ENCODE peak calls at places on chromosomes 7 and 10, in four cellular contexts. G, K, E and R are unnamed samples.

GRCh38 chr7:88669913-88670312 is 89.6 kb upstream of the ZNF804B start:
- DNase-seq in K (no peak), E (no peak), G (no peak), R (no peak)

GRCh38 chr10:131249957-131250347 is 61.6 kb downstream of the TCERG1L start:
- DNase-seq in G (no peak), K (no peak), E (no peak), R (no peak)

GRCh38 chr7:29106128-29106988 is 40.0 kb downstream of the CPVL start:
- DNase-seq in E (peak), K (peak), G (peak), R (peak)

GRCh38 chr7:115441033-115441432 is 519.1 kb downstream of the MDFIC start:
- DNase-seq in K (no peak), E (no peak), G (no peak), R (no peak)

GRCh38 chr10:133100706-133101463 is 13.2 kb downstream of the ADGRA1 start:
- DNase-seq in G (no peak), E (peak), K (peak), R (no peak)

GRCh38 chr10:60031664-60032063 is 125.3 kb upstream of the CCDC6 start:
- DNase-seq in G (no peak), K (peak), E (no peak), R (no peak)

GRCh38 chr10:76926006-76926405 is 711.6 kb downstream of the KCNMA1 start:
- DNase-seq in E (no peak), K (no peak), G (no peak), R (no peak)

GRCh38 chr7:102874166-102874829 is 38.5 kb upstream of the LRRC17 start:
- DNase-seq in K (no peak), G (peak), E (no peak), R (peak)

GRCh38 chr10:26217396-26218105 is 977 bp downstream of the GAD2 start:
- DNase-seq in G (no peak), K (no peak), E (peak), R (no peak)

GRCh38 chr7:84393776-84394175 is 199.2 kb upstream of the SEMA3A start:
- DNase-seq in G (peak), E (no peak), K (no peak), R (no peak)

GRCh38 chr7:77752016-77752415 is 46.2 kb downstream of the TMEM60 start:
- DNase-seq in K (no peak), G (no peak), E (no peak), R (no peak)

GRCh38 chr10:73997479-73997805 is 474 bp upstream of the VCL start:
- DNase-seq in G (no peak), K (peak), E (no peak), R (no peak)

GRCh38 chr7:98395951-98396350 is 4.9 kb downstream of the BAIAP2L1 start:
- DNase-seq in E (no peak), K (no peak), G (no peak), R (no peak)

GRCh38 chr10:103800789-103801540 is 54.4 kb downstream of the SH3PXD2A start:
- DNase-seq in E (no peak), G (no peak), K (peak), R (peak)

GRCh38 chr10:74418285-74418872 is 267.4 kb downstream of the ADK start:
- DNase-seq in K (no peak), E (peak), G (peak), R (no peak)

GRCh38 chr10:9126728-9127127 is 1072.2 kb downstream of the GATA3 start:
- DNase-seq in E (no peak), G (no peak), K (peak), R (no peak)

GRCh38 chr7:131164025-131164899 is 163.4 kb upstream of the MKLN1 start:
- DNase-seq in K (no peak), E (no peak), G (peak), R (peak)

GRCh38 chr10:21499910-21500577 is 25.4 kb downstream of the SKIDA1 start:
- DNase-seq in E (peak), G (no peak), K (no peak), R (no peak)

GRCh38 chr10:87598700-87599099 is 61.0 kb upstream of the PAPSS2 start:
- DNase-seq in E (no peak), G (no peak), K (no peak), R (no peak)

GRCh38 chr10:19412531-19412930 is 363.9 kb downstream of the MALRD1 start:
- DNase-seq in G (peak), E (peak), K (peak), R (peak)

GRCh38 chr10:25483999-25484398 is 309.2 kb downstream of the GPR158 start:
- DNase-seq in K (no peak), E (no peak), G (no peak), R (no peak)

GRCh38 chr10:42941245-42941644 is 135.6 kb upstream of the RET start:
- DNase-seq in K (no peak), G (no peak), E (no peak), R (no peak)

GRCh38 chr10:70197235-70197952 is 27.1 kb upstream of the SAR1A start:
- DNase-seq in K (no peak), E (no peak), G (no peak), R (no peak)

GRCh38 chr7:27897001-27897400 is 157.0 kb downstream of the TAX1BP1 start:
- DNase-seq in E (no peak), K (no peak), G (peak), R (no peak)

GRCh38 chr7:16345979-16346958 is 75.1 kb downstream of the CRPPA start:
- DNase-seq in K (peak), E (no peak), G (peak), R (peak)

GRCh38 chr10:9786576-9786975 is 1231.1 kb upstream of the CELF2 start:
- DNase-seq in E (no peak), K (no peak), G (peak), R (peak)

GRCh38 chr7:15874774-15875173 is 188.3 kb upstream of the MEOX2 start:
- DNase-seq in G (peak), E (no peak), K (no peak), R (no peak)

GRCh38 chr7:2635810-2636701 is 4.3 kb downstream of the TTYH3 start:
- DNase-seq in K (no peak), E (no peak), G (no peak), R (no peak)

GRCh38 chr10:101879456-101880189 is 36.0 kb upstream of the KCNIP2 start:
- DNase-seq in K (no peak), G (peak), E (no peak), R (no peak)

GRCh38 chr7:143008007-143008901 is 18.7 kb downstream of the OR9A2 start:
- DNase-seq in K (peak), G (peak), E (peak), R (peak)

GRCh38 chr7:24824896-24825295 is 67.6 kb upstream of the GSDME start:
- DNase-seq in G (peak), K (no peak), E (no peak), R (no peak)

GRCh38 chr7:35792472-35793224 is 8.2 kb upstream of the SEPTIN7 start:
- DNase-seq in G (peak), K (no peak), E (no peak), R (no peak)

GRCh38 chr10:61592581-61592980 is 70.1 kb upstream of the CABCOCO1 start:
- DNase-seq in G (no peak), E (peak), K (peak), R (peak)

GRCh38 chr7:105911961-105912575 is 35.7 kb upstream of the ATXN7L1 start:
- DNase-seq in K (no peak), E (no peak), G (peak), R (no peak)

GRCh38 chr7:55018361-55019328 is at the start of gene EGFR:
- DNase-seq in G (peak), K (peak), E (peak), R (peak)

GRCh38 chr10:123150986-123151738 is 3.0 kb upstream of the BUB3 start:
- DNase-seq in G (peak), E (peak), K (no peak), R (peak)

GRCh38 chr10:12194752-12195271 is 879 bp downstream of the NUDT5 start:
- DNase-seq in G (peak), E (peak), K (peak), R (peak)

GRCh38 chr10:12195281-12195602 is 449 bp downstream of the NUDT5 start:
- DNase-seq in E (no peak), G (no peak), K (no peak), R (no peak)

GRCh38 chr10:12195603-12196506 is at the start of the genes CDC123 and NUDT5:
- DNase-seq in E (peak), K (peak), G (peak), R (peak)

GRCh38 chr10:12198156-12198555 is 2.2 kb downstream of the CDC123 start:
- DNase-seq in E (no peak), K (no peak), G (no peak), R (no peak)

GRCh38 chr10:12196531-12197211 is 683 bp downstream of the CDC123 start:
- DNase-seq in G (no peak), E (no peak), K (no peak), R (no peak)
- H3K9ac ChIP-seq in G (peak), E (peak), K (peak), R (peak)

GRCh38 chr7:133309333-133309732 is 56.5 kb downstream of the EXOC4 start:
- DNase-seq in E (no peak), K (no peak), G (no peak), R (no peak)

GRCh38 chr7:133315332-133316040 is 62.6 kb downstream of the EXOC4 start:
- DNase-seq in E (no peak), K (no peak), G (peak), R (no peak)

GRCh38 chr7:133310232-133310852 is 57.5 kb downstream of the EXOC4 start:
- DNase-seq in G (peak), K (no peak), E (no peak), R (no peak)

GRCh38 chr7:133313575-133313974 is 60.7 kb downstream of the EXOC4 start:
- DNase-seq in G (no peak), E (no peak), K (no peak), R (no peak)

DNA sequence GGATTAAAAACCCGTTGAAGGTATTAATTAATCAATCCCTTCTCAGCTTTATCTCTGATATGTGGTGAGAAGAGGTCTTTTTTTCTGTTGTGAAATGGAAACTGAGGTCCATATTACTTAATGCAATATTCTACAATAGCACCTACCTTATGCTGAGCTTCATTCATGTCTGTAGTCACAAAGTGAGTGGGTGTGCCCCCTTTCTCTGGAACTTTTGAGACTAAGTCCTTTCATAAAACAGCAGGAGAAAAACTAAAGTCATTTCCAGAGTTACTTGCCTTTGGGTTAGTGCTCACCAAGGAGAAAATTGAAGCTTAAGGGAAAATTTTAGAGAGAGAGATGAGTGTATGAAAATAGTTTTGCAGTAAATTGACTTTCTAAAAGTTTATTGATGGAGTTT is 61.2 kb downstream of the EXOC4 start:
- DNase-seq in G (no peak), K (no peak), E (no peak), R (no peak)
- H3K4me2 ChIP-seq in G (no peak), K (no peak), E (no peak), R (no peak)

DNA sequence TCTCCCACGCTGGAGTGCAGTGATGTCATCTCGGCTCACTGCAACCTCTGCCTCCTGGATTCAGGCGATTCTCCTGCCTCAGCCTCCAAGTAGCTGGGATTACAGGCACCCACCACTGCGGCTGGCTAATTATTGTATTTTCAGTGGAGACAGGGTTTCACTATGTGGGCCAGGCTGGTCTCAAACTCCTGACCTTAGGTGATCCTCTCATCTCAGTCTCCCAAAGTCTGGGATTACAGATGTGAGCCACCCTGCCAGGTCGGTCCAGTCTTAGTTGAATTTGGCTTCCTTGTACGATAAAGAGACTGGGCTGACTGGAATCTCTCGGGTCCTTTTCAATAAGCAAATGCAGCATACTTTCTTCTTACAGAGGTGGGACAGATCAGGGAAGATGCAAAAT is 91.6 kb upstream of the KLF6 start:
- DNase-seq in K (no peak), E (no peak), G (peak), R (no peak)
- H3K27ac ChIP-seq in K (peak), E (no peak), G (no peak), R (no peak)

GRCh38 chr10:79142064-79142491 is 73.3 kb downstream of the ZMIZ1 start:
- DNase-seq in G (peak), K (no peak), E (no peak), R (no peak)
- H3K9ac ChIP-seq in G (no peak), K (no peak), E (no peak), R (no peak)